ENCODE peak calls at places on chromosomes 2 and 18, in five cellular contexts. W, E, Y, V and N are unnamed samples.

GRCh38 chr18:57791911-57792310 is 11.2 kb downstream of the ATP8B1 start:
- DNase-seq in W (no peak), E (no peak), Y (no peak), V (no peak), N (no peak)

GRCh38 chr2:178072383-178073301 is at the start of gene PDE11A:
- DNase-seq in W (peak), E (peak), Y (peak), V (peak), N (peak)

GRCh38 chr2:181357979-181358378 is 99.2 kb upstream of the ITGA4 start:
- DNase-seq in W (no peak), E (no peak), Y (no peak), V (no peak), N (no peak)

GRCh38 chr2:240287496-240288086 is 147.1 kb upstream of the OTOS start:
- DNase-seq in W (no peak), E (no peak), Y (peak), V (no peak), N (no peak)

GRCh38 chr18:985301-985700 is 80.6 kb downstream of the ADCYAP1 start:
- DNase-seq in W (no peak), E (no peak), Y (no peak), V (no peak), N (no peak)

GRCh38 chr18:77103181-77103875 is 29.3 kb downstream of the MBP start:
- DNase-seq in W (no peak), E (peak), Y (no peak), V (peak), N (no peak)

GRCh38 chr18:33866386-33866785 is 288.4 kb downstream of the ASXL3 start:
- DNase-seq in W (no peak), E (no peak), Y (no peak), V (no peak), N (no peak)

GRCh38 chr2:233829193-233830110 is 24.9 kb downstream of the HJURP start:
- DNase-seq in W (no peak), E (no peak), Y (peak), V (no peak), N (no peak)

GRCh38 chr2:182625814-182626213 is 90.2 kb upstream of the DNAJC10 start:
- DNase-seq in W (no peak), E (no peak), Y (no peak), V (no peak), N (no peak)

GRCh38 chr2:120231974-120232635 is 8.9 kb upstream of the TMEM185B start:
- DNase-seq in W (no peak), E (peak), Y (peak), V (peak), N (no peak)

GRCh38 chr18:77087391-77088141 is 45.0 kb downstream of the MBP start:
- DNase-seq in W (no peak), E (no peak), Y (no peak), V (no peak), N (peak)

GRCh38 chr2:9256570-9257043 is 50.0 kb downstream of the ASAP2 start:
- DNase-seq in W (no peak), E (no peak), Y (no peak), V (no peak), N (no peak)

GRCh38 chr2:170846318-170846717 is 29.6 kb downstream of the GAD1 start:
- DNase-seq in W (no peak), E (no peak), Y (no peak), V (no peak), N (no peak)

GRCh38 chr18:76443519-76444435 is 51.3 kb downstream of the ZNF516 start:
- DNase-seq in W (no peak), E (no peak), Y (no peak), V (no peak), N (no peak)

GRCh38 chr2:46984642-46985476 is 69.3 kb upstream of the MCFD2 start:
- DNase-seq in W (peak), E (peak), Y (no peak), V (peak), N (peak)

GRCh38 chr2:240596491-240596931 is 10.0 kb downstream of the CAPN10 start:
- DNase-seq in W (peak), E (no peak), Y (peak), V (no peak), N (no peak)

GRCh38 chr18:25282922-25283703 is 68.9 kb downstream of the ZNF521 start:
- DNase-seq in W (no peak), E (no peak), Y (no peak), V (no peak), N (no peak)

GRCh38 chr2:146853741-146854444 is 990.9 kb upstream of the ACVR2A start:
- DNase-seq in W (no peak), E (peak), Y (no peak), V (peak), N (peak)

GRCh38 chr2:46270384-46270783 is 26.8 kb upstream of the EPAS1 start:
- DNase-seq in W (no peak), E (no peak), Y (no peak), V (peak), N (no peak)

GRCh38 chr2:236690726-236691125 is 121.1 kb downstream of the ACKR3 start:
- DNase-seq in W (no peak), E (no peak), Y (no peak), V (no peak), N (no peak)

GRCh38 chr2:39020383-39020782 is 100.5 kb downstream of the SOS1 start:
- DNase-seq in W (no peak), E (no peak), Y (no peak), V (no peak), N (no peak)
- H3K4me3 ChIP-seq in W (no peak), E (no peak), Y (no peak), V (no peak), N (no peak)

GRCh38 chr18:10670856-10671255 is 145.0 kb downstream of the NAPG start:
- DNase-seq in W (no peak), E (no peak), Y (no peak), V (no peak), N (no peak)
- TF ChIP-seq CTCF in W (no peak), E (no peak), Y (no peak), V (no peak), N (no peak)

DNA sequence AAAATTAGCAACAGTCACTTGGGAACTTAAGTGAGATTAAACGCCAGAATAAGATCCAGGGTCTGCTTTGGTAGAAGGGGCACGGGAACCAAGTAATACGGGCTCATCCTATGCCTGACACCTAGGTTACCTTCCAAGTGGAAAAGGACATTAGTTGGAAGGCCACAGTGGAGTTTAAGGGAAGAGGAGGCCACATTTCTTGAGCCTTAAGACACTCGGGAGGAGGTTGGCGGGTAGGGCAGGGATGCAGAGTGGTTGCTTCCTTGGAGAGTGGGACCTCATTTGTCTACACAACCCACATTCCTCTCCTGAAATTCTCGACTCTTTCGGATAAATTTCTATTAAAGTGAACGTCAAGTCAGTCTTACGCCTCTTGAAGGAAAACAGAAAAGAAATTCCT is 510 bp upstream of the DNAH6 start:
- DNase-seq in W (no peak), E (no peak), Y (no peak), V (no peak), N (no peak)
- H3K4me3 ChIP-seq in W (peak), E (peak), Y (peak), V (peak), N (peak)

DNA sequence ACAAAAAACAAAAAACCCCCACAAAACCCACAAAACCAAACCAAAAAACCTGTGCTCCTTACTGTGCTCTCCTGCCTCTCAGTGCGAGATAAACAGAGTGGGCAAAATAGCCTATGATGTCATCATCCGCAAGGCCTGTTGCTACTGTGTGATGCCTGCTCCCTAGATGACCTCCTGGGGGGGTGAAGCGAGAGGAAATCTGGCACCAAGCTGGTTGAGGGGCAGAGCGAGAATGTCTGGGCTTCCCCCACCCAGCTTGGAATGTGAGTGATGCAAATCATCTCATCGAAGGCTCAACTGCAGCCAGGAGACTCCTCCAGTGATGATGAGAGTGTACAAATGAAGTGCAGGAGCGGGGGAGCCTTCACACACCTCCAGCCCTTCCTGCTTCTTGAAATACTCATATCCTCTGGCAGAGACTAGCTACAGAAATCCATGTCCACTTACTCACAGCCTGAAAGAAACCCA is 57.7 kb upstream of the MAP4K3 start:
- DNase-seq in W (no peak), E (peak), Y (no peak), V (peak), N (peak)
- TF ChIP-seq CTCF in W (no peak), E (no peak), Y (no peak), V (no peak), N (no peak)